ENCODE peak calls at places on chromosomes 7 and 10, in five cellular contexts. I is mucosa of descending colon, O is AG09319, G is AG10803, T is ovary. R is an unnamed sample.

GRCh38 chr7:116164552-116164951 is 45.8 kb upstream of the TES start:
- DNase-seq in I (no peak), O (no peak), G (peak), T (no peak), R (peak)

GRCh38 chr7:73770002-73770859 is at the start of gene CLDN3:
- DNase-seq in I (peak), O (no peak), G (no peak), T (no peak), R (no peak)

GRCh38 chr7:27397503-27397902 is 154.9 kb downstream of the EVX1 start:
- DNase-seq in I (no peak), O (no peak), G (no peak), T (no peak), R (no peak)

GRCh38 chr10:17651891-17652290 is 7.9 kb downstream of the STAM start:
- DNase-seq in I (no peak), O (no peak), G (peak), T (no peak), R (no peak)

GRCh38 chr10:116704926-116705325 is 37.4 kb downstream of the HSPA12A start:
- DNase-seq in I (no peak), O (no peak), G (no peak), T (no peak), R (no peak)

GRCh38 chr7:3265388-3265787 is 35.7 kb upstream of the SDK1 start:
- DNase-seq in I (no peak), O (no peak), G (no peak), T (no peak), R (no peak)

GRCh38 chr10:109912335-109913282 is 10.7 kb downstream of the XPNPEP1 start:
- DNase-seq in I (no peak), O (no peak), G (peak), T (no peak), R (peak)

GRCh38 chr7:66281678-66282593 is 76.8 kb downstream of the TPST1 start:
- DNase-seq in I (no peak), O (peak), G (peak), T (no peak), R (peak)

GRCh38 chr7:150947761-150948680 is 30.1 kb downstream of the KCNH2 start:
- DNase-seq in I (peak), O (no peak), G (no peak), T (no peak), R (no peak)

GRCh38 chr10:63256047-63256773 is 123.1 kb downstream of the NRBF2 start:
- DNase-seq in I (no peak), O (no peak), G (peak), T (no peak), R (peak)

DNA sequence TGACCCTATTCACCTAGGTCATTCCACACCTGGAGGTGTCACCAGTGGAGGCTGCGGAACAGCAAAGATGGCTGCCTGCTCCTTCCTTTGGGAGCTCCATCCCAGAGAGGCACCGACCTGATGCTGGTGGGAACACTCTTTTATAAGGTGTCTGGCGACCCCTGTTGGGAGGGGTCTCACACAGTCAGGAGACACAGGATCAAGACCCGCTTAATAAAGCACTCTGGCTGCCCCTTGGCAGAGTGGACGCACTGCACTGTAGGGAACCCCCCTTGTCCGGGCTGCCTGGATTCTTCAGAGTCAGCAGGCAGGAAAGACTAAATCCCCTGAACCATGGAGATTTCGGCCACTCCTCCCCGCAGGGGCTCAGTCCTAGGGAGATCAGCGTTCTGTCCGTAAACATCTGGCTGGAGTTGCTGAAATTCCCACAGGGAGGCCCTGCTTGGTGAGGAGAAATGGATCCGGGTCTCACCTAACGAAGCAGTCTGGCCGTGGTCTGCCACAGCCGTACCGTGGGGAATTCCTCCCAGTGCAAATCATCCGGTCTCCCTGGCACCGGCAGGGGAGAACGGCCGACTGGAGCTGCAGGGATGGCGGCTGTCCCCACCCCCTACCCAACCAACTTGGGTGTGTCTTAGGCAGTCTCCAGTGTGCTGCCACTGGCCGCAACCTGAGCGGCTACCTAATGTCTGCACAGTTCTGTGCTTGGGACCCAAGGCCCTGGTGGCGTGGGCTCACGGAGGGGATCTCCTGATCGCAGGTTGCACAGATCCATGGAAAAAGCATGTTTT is 66.1 kb downstream of the LSMEM1 start:
- DNase-seq in I (no peak), O (no peak), G (no peak), T (no peak), R (peak)
- TF ChIP-seq CTCF in I (no peak), O (peak), G (peak), T (no peak), R (no peak)

DNA sequence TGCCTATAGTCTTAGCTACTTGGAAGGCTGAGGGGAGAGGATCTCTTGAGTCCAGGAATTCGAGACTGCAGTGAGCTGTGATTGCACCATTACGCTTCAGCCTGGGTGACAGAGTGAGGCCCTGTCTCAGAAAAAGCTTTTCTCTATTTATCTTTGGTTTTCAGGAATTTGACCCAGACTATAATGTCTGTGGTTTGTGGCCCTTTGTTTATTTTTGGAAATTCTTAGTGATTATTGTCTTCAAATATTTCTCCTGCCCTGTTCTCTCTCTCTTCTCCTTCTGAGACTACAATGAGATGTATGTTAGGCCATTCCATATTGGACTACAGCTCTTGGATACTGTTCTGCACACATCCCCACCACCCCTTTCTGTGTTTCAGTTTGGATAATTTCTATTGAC is 4.7 kb downstream of the MUC12 start:
- DNase-seq in I (no peak), O (no peak), G (peak), T (no peak), R (no peak)
- TF ChIP-seq CTCF in I (no peak), O (no peak), G (no peak), T (no peak), R (no peak)

DNA sequence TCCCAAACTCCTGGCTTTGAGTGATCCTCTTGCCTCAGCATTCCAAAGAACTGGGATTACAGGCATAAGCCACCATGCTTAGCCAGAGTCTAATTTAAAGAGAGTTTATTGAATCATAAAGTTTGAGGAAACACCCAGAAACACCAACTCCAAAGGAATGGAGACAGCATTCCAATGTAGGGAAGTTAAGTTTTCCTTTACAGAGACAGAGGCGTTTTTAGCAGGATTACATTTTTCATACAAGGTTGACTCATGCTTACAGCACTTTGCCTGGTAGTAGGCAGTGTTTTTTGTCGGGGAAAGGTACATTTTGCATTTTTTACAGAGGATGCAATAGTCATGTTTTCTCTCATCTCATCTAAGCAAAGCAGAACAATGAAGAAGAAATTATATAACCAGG is 18.9 kb upstream of the OPN4 start:
- DNase-seq in I (no peak), O (peak), G (peak), T (no peak), R (peak)
- TF ChIP-seq CTCF in I (no peak), O (no peak), G (no peak), T (no peak), R (no peak)

GRCh38 chr7:132250480-132251326 is 325.6 kb downstream of the PLXNA4 start:
- DNase-seq in I (peak), O (no peak), G (no peak), T (no peak), R (no peak)

GRCh38 chr7:132251327-132251659 is 325.0 kb downstream of the PLXNA4 start:
- DNase-seq in I (peak), O (no peak), G (no peak), T (peak), R (no peak)

GRCh38 chr7:132248841-132249590 is 327.3 kb downstream of the PLXNA4 start:
- DNase-seq in I (no peak), O (no peak), G (no peak), T (no peak), R (no peak)

GRCh38 chr7:132247995-132248618 is 328.2 kb downstream of the PLXNA4 start:
- DNase-seq in I (no peak), O (no peak), G (no peak), T (no peak), R (no peak)

DNA sequence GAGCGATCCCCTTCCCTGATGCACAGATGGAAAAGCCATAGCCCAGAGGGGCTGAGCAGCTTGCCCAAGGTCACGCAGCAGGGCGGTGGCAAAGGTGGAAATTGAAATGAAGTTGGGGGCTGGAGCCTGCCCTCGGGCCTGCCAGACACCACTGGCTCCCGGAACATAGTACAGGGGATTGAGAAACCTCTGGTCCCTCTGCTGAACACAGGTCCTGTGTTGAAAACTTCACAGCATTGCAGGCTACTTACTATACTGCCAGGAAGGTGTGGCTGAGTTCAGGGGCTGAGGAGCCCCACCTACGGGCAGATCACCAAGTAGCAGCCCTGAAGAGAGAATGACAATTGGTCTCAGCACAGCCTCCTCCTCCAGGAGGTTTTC is 326.7 kb downstream of the PLXNA4 start:
- DNase-seq in I (peak), O (no peak), G (peak), T (no peak), R (no peak)
- TF ChIP-seq CTCF in I (no peak), O (no peak), G (peak), T (no peak), R (peak)

DNA sequence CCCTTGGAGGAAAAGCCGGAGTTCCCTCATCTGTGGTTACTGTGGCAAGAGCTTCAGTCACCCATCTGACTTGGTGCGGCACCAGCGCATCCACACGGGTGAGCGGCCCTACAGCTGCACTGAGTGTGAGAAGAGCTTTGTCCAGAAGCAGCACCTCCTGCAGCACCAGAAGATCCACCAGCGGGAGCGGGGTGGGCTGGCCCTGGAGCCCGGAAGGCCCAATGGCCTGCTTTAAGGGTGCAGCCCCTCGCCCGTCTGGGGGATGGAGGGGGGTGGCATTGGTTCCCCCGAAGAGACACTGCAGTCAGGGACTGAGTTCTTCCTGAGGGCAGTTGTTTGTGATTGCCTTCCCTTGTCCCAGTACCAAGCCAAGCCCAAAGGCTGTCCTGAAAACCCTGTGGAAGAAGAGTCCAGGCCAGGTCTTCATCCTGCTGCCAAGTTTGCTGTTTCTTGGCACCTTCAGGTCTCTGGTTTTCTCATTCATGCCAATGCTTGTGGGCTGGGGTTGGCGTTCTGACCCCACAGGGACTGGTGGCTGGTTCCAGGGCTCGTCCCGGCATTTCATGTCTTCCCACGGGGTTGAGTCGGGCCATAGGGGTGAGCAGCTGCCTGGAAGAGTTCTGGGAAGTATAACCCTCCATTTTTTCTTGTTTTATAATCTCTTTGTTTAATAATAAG is 7.7 kb upstream of the ZNF783 start:
- DNase-seq in I (no peak), O (no peak), G (no peak), T (no peak), R (no peak)
- TF ChIP-seq CTCF in I (no peak), O (no peak), G (no peak), T (no peak), R (no peak)

R was measured in fibroblast of mammary gland.